ENCODE peak calls at places on chromosome 9, in ten cellular contexts. E is neural crest cell, C is A673, D is psoas muscle, H is heart right ventricle, A is thyroid gland, I is WTC11, W is fibroblast of pulmonary artery, F is Calu3, Z is BJ. Q is an unnamed sample.

GRCh38 chr9:112174965-112175795 is at the start of gene SUSD1:
- DNase-seq in E (peak), C (peak), D (peak), H (peak), A (peak), I (peak), W (no peak), F (peak), Z (no peak), Q (peak)

GRCh38 chr9:92196909-92197308 is 81.7 kb upstream of the SPTLC1 start:
- DNase-seq in E (no peak), C (no peak), D (no peak), H (no peak), A (no peak), I (no peak), W (peak), F (no peak), Z (no peak), Q (no peak)

GRCh38 chr9:36632892-36633291 is 60.2 kb downstream of the MELK start:
- DNase-seq in E (no peak), C (peak), D (no peak), H (no peak), A (no peak), I (no peak), W (peak), F (no peak), Z (no peak), Q (peak)

GRCh38 chr9:130267930-130268329 is 2.4 kb downstream of the HMCN2 start:
- DNase-seq in E (no peak), C (no peak), D (peak), H (no peak), A (no peak), I (no peak), W (no peak), F (no peak), Z (no peak), Q (no peak)

GRCh38 chr9:94826644-94827410 is 100.3 kb downstream of the AOPEP start:
- DNase-seq in E (no peak), C (no peak), D (no peak), H (no peak), A (no peak), I (no peak), W (no peak), F (no peak), Z (no peak), Q (no peak)

GRCh38 chr9:37046683-37047082 is 12.6 kb upstream of the PAX5 start:
- DNase-seq in E (no peak), C (no peak), D (no peak), H (no peak), A (no peak), I (no peak), W (no peak), F (no peak), Z (no peak), Q (no peak)

GRCh38 chr9:94971378-94972131 is 245.1 kb downstream of the AOPEP start:
- DNase-seq in E (no peak), C (no peak), D (no peak), H (no peak), A (peak), I (no peak), W (no peak), F (no peak), Z (no peak), Q (no peak)

GRCh38 chr9:131487621-131488031 is 15.1 kb upstream of the POMT1 start:
- DNase-seq in E (no peak), C (no peak), D (no peak), H (no peak), A (no peak), I (no peak), W (no peak), F (no peak), Z (no peak), Q (peak)

GRCh38 chr9:128215491-128216404 is 12.6 kb downstream of the DNM1 start:
- DNase-seq in E (no peak), C (peak), D (no peak), H (no peak), A (no peak), I (no peak), W (peak), F (no peak), Z (peak), Q (no peak)

GRCh38 chr9:131319486-131319885 is 30.0 kb downstream of the PLPP7 start:
- DNase-seq in E (no peak), C (no peak), D (peak), H (no peak), A (no peak), I (no peak), W (no peak), F (no peak), Z (no peak), Q (no peak)

GRCh38 chr9:2180704-2181103 is 165.6 kb downstream of the SMARCA2 start:
- DNase-seq in E (no peak), C (no peak), D (no peak), H (no peak), A (no peak), I (no peak), W (peak), F (no peak), Z (no peak), Q (peak)

GRCh38 chr9:90724880-90725279 is 76.7 kb upstream of the SYK start:
- DNase-seq in E (no peak), C (no peak), D (no peak), H (no peak), A (no peak), I (no peak), W (no peak), F (no peak), Z (no peak), Q (no peak)

GRCh38 chr9:105205787-105206511 is 38.5 kb upstream of the SLC44A1 start:
- DNase-seq in E (no peak), C (no peak), D (peak), H (peak), A (peak), I (no peak), W (peak), F (no peak), Z (peak), Q (no peak)

GRCh38 chr9:104093162-104093561 is 947 bp upstream of the SMC2 start:
- DNase-seq in E (no peak), C (peak), D (no peak), H (no peak), A (no peak), I (no peak), W (peak), F (no peak), Z (no peak), Q (peak)

GRCh38 chr9:77876091-77876490 is 155.5 kb downstream of the GNAQ start:
- DNase-seq in E (no peak), C (peak), D (no peak), H (peak), A (peak), I (no peak), W (peak), F (no peak), Z (no peak), Q (peak)

GRCh38 chr9:75064307-75065025 is 23.5 kb downstream of the NMRK1 start:
- DNase-seq in E (no peak), C (no peak), D (no peak), H (no peak), A (no peak), I (no peak), W (peak), F (no peak), Z (no peak), Q (no peak)

GRCh38 chr9:127972316-127972871 is 8.4 kb downstream of the EEIG1 start:
- DNase-seq in E (no peak), C (no peak), D (no peak), H (peak), A (peak), I (no peak), W (no peak), F (no peak), Z (no peak), Q (no peak)

GRCh38 chr9:129317179-129318011 is 139.3 kb upstream of the IER5L start:
- DNase-seq in E (no peak), C (peak), D (peak), H (peak), A (peak), I (peak), W (peak), F (peak), Z (no peak), Q (peak)

GRCh38 chr9:14989811-14990210 is 79.6 kb upstream of the FREM1 start:
- DNase-seq in E (no peak), C (peak), D (no peak), H (no peak), A (no peak), I (no peak), W (no peak), F (no peak), Z (no peak), Q (no peak)

GRCh38 chr9:5608298-5609254 is 20.3 kb upstream of the RIC1 start:
- DNase-seq in E (no peak), C (no peak), D (no peak), H (no peak), A (peak), I (no peak), W (peak), F (peak), Z (no peak), Q (no peak)

GRCh38 chr9:18896531-18897179 is 136.4 kb downstream of the SAXO1 start:
- DNase-seq in E (no peak), C (no peak), D (no peak), H (no peak), A (no peak), I (no peak), W (no peak), F (no peak), Z (no peak), Q (no peak)

GRCh38 chr9:110160163-110160562 is 47.8 kb downstream of the C9orf152 start:
- DNase-seq in E (no peak), C (no peak), D (no peak), H (no peak), A (no peak), I (no peak), W (peak), F (no peak), Z (no peak), Q (no peak)

GRCh38 chr9:131728961-131729360 is 10.9 kb downstream of the RAPGEF1 start:
- DNase-seq in E (no peak), C (no peak), D (no peak), H (no peak), A (no peak), I (no peak), W (no peak), F (no peak), Z (no peak), Q (no peak)

GRCh38 chr9:17490110-17490509 is 88.8 kb upstream of the SH3GL2 start:
- DNase-seq in E (no peak), C (no peak), D (no peak), H (no peak), A (no peak), I (no peak), W (no peak), F (no peak), Z (no peak), Q (no peak)

GRCh38 chr9:27865031-27865438 is 291.8 kb upstream of the C9orf72 start:
- DNase-seq in E (no peak), C (peak), D (no peak), H (peak), A (no peak), I (no peak), W (peak), F (peak), Z (no peak), Q (no peak)

GRCh38 chr9:12961276-12961809 is 186.5 kb downstream of the LURAP1L start:
- DNase-seq in E (no peak), C (no peak), D (no peak), H (no peak), A (no peak), I (no peak), W (peak), F (no peak), Z (no peak), Q (no peak)

GRCh38 chr9:36398745-36399144 is 1.3 kb downstream of the RNF38 start:
- DNase-seq in E (no peak), C (no peak), D (no peak), H (no peak), A (no peak), I (no peak), W (peak), F (no peak), Z (no peak), Q (no peak)

GRCh38 chr9:91992636-91993035 is 42.6 kb upstream of the ROR2 start:
- DNase-seq in E (no peak), C (peak), D (no peak), H (no peak), A (no peak), I (no peak), W (peak), F (no peak), Z (peak), Q (no peak)

GRCh38 chr9:38700695-38701094 is 19.2 kb downstream of the FAM240B start:
- DNase-seq in E (no peak), C (no peak), D (no peak), H (no peak), A (no peak), I (no peak), W (peak), F (peak), Z (no peak), Q (no peak)

GRCh38 chr9:20760246-20760901 is 76.3 kb downstream of the FOCAD start:
- DNase-seq in E (no peak), C (no peak), D (no peak), H (no peak), A (no peak), I (no peak), W (peak), F (no peak), Z (no peak), Q (no peak)

GRCh38 chr9:89752154-89752553 is 147.3 kb downstream of the GADD45G start:
- DNase-seq in E (no peak), C (no peak), D (no peak), H (no peak), A (no peak), I (no peak), W (no peak), F (no peak), Z (no peak), Q (no peak)

GRCh38 chr9:33660771-33661170 is 134.6 kb upstream of the PRSS3 start:
- DNase-seq in E (no peak), C (no peak), D (no peak), H (no peak), A (no peak), I (no peak), W (no peak), F (no peak), Z (no peak), Q (no peak)

GRCh38 chr9:113955076-113955752 is 79.1 kb downstream of the ZNF618 start:
- DNase-seq in E (no peak), C (peak), D (no peak), H (no peak), A (peak), I (no peak), W (peak), F (no peak), Z (peak), Q (no peak)

DNA sequence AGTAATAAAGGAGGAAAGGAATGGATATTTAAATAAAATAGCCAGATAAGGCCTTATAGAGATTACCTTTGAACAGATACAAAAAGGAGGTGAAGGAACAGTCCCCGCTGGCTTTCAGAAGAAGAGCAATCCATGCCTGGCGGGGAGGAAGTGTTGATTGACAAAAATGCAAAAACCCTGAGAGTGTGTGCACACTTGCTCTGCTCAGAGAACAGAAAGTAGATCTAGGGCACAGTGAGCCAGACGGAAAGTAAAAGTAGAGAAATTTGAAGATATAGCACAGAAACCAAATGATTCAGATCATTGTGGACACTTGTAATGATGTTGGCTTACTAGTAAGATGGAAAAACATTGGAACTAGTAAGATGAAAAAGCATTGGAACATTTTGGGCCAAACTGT is 720.6 kb downstream of the PTPRD start:
- DNase-seq in E (no peak), C (no peak), D (no peak), H (no peak), A (no peak), I (no peak), W (no peak), F (no peak), Z (no peak), Q (no peak)
- TF ChIP-seq CTCF in E (no peak), C (no peak), D (no peak), H (no peak), A (no peak), I (no peak), W (no peak), F (no peak), Z (no peak), Q (no peak)

GRCh38 chr9:137947012-137947411 is 69.4 kb downstream of the CACNA1B start:
- DNase-seq in E (no peak), C (no peak), D (no peak), H (no peak), A (no peak), I (no peak), W (no peak), F (no peak), Z (no peak), Q (no peak)

GRCh38 chr9:137951597-137952490 is 74.3 kb downstream of the CACNA1B start:
- DNase-seq in E (no peak), C (no peak), D (no peak), H (no peak), A (no peak), I (no peak), W (no peak), F (no peak), Z (no peak), Q (no peak)

GRCh38 chr9:137951107-137951506 is 73.5 kb downstream of the CACNA1B start:
- DNase-seq in E (no peak), C (no peak), D (no peak), H (no peak), A (no peak), I (no peak), W (no peak), F (no peak), Z (no peak), Q (no peak)

GRCh38 chr9:137948642-137949041 is 71.1 kb downstream of the CACNA1B start:
- DNase-seq in E (no peak), C (no peak), D (no peak), H (no peak), A (no peak), I (no peak), W (no peak), F (no peak), Z (no peak), Q (no peak)

DNA sequence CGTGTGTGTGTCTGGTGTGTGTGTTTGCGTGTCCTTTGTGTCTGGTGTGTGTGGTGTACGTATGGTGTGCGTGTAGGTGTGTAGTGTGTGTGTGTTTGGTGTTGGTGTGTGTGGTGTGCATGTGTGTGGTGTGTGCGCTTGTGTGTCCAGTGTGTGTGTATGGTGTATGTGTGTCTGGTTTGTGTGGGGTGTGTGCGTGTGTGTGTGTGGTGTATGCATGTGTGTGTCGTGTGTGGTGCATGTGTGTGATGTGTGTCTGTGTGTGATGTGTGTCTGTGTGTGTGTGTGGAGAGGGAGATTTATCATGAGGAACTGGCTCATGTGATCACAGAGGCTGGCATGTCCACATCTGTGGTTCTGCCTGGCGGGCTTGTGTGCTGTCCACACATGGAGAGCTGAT is 71.7 kb downstream of the CACNA1B start:
- DNase-seq in E (no peak), C (no peak), D (no peak), H (no peak), A (no peak), I (no peak), W (no peak), F (no peak), Z (no peak), Q (no peak)
- TF ChIP-seq CTCF in E (no peak), C (no peak), D (no peak), H (no peak), A (no peak), I (no peak), W (no peak), F (no peak), Z (no peak), Q (no peak)

GRCh38 chr9:96078866-96079505 is 203.5 kb downstream of the ERCC6L2 start:
- DNase-seq in E (no peak), C (no peak), D (no peak), H (no peak), A (no peak), I (no peak), W (no peak), F (no peak), Z (no peak), Q (no peak)
- TF ChIP-seq CTCF in E (no peak), C (peak), D (no peak), H (no peak), A (no peak), I (no peak), W (no peak), F (no peak), Z (no peak), Q (no peak)

GRCh38 chr9:122226758-122227575 is 1.8 kb downstream of the LHX6 start:
- DNase-seq in E (no peak), C (no peak), D (no peak), H (no peak), A (no peak), I (peak), W (no peak), F (no peak), Z (no peak), Q (peak)
- TF ChIP-seq CTCF in E (no peak), C (no peak), D (no peak), H (no peak), A (no peak), I (no peak), W (no peak), F (no peak), Z (no peak), Q (no peak)

GRCh38 chr9:134342746-134343115 is 16.5 kb downstream of the RXRA start:
- DNase-seq in E (no peak), C (no peak), D (no peak), H (no peak), A (no peak), I (no peak), W (no peak), F (no peak), Z (no peak), Q (no peak)

GRCh38 chr9:134343637-134344036 is 17.4 kb downstream of the RXRA start:
- DNase-seq in E (no peak), C (no peak), D (no peak), H (no peak), A (no peak), I (no peak), W (no peak), F (no peak), Z (no peak), Q (no peak)

GRCh38 chr9:134344821-134345310 is 18.6 kb downstream of the RXRA start:
- DNase-seq in E (no peak), C (no peak), D (no peak), H (no peak), A (peak), I (no peak), W (no peak), F (no peak), Z (no peak), Q (no peak)

GRCh38 chr9:134345737-134346136 is 19.5 kb downstream of the RXRA start:
- DNase-seq in E (no peak), C (no peak), D (no peak), H (no peak), A (no peak), I (no peak), W (no peak), F (no peak), Z (no peak), Q (no peak)

DNA sequence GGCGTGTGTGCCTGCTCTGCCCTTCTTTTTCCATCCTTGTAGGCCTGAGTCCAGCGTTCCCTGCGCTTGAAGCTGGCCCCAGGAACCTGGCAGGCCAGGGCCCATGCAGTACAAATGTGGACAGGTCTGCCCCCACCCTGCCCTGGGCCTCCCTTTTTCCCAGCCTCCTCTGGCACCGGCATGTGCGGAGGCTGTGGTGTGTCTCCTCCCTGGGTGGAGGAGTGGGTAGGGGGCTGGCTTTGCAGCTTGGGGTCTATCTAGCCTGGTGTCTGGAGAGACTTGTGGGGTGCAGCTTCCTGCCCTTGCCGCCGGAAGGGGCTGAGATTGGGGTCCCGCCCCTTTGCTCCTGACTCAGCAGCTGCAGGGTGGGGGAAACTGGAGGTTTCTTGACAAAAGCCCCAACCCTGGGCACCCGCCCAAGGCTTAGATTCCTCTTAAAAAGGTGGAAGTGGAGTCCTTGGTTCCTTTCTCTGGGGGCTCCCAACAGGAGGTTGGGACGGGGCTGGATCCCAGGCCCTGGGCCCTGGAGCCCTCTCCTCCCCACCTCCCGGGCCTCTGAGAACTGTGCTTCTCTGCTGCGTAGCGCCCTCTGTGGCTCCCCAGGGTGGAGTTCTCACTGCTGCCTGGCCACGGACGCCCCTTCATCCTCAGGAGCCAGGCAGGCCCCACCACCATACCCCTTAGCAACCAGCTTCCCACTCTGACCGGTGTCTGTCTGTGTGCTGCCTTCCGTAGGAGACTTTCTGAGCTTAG is 18.0 kb downstream of the RXRA start:
- DNase-seq in E (no peak), C (peak), D (no peak), H (peak), A (no peak), I (peak), W (no peak), F (no peak), Z (no peak), Q (peak)
- TF ChIP-seq CTCF in E (no peak), C (peak), D (no peak), H (peak), A (no peak), I (no peak), W (peak), F (no peak), Z (no peak), Q (peak)

GRCh38 chr9:73199886-73200285 is 48.2 kb downstream of the ANXA1 start:
- DNase-seq in E (peak), C (peak), D (no peak), H (no peak), A (no peak), I (peak), W (no peak), F (peak), Z (no peak), Q (peak)
- TF ChIP-seq CTCF in E (peak), C (peak), D (no peak), H (no peak), A (no peak), I (peak), W (peak), F (no peak), Z (no peak), Q (peak)

GRCh38 chr9:124776952-124777645 is at the start of gene OLFML2A:
- DNase-seq in E (peak), C (peak), D (peak), H (no peak), A (peak), I (peak), W (no peak), F (peak), Z (no peak), Q (peak)
- TF ChIP-seq CTCF in E (peak), C (peak), D (peak), H (peak), A (no peak), I (peak), W (no peak), F (peak), Z (peak), Q (peak)

Q was measured in GM23338.